ENCODE peak calls at places on chromosomes 11 and 22, in nine cellular contexts. J is tibial nerve; S is H7; G is activated naive CD4-positive, alpha-beta T cell; X is stomach; T is head of caudate nucleus; A is GF-D8; W is activated T-cell treated with anti-CD3 and anti-CD28 coated beads, Interleukin-2, amount 50 U/mL, for 72 hours; E is sciatic nerve. P is an unnamed sample.

GRCh38 chr22:45312856-45313255 is 3.1 kb downstream of the FAM118A start:
- DNase-seq in G (no peak), W (no peak), S (no peak), X (no peak), J (no peak), A (no peak), E (no peak), T (no peak), P (no peak)

GRCh38 chr22:50544746-50545253 is 899 bp upstream of the KLHDC7B start:
- DNase-seq in J (no peak), G (no peak), W (peak), E (no peak), T (no peak), X (peak), S (peak), A (no peak), P (no peak)

GRCh38 chr11:75513250-75513649 is 12.5 kb downstream of the GDPD5 start:
- DNase-seq in T (no peak), X (no peak), E (no peak), S (no peak), J (no peak), G (no peak), A (no peak), W (no peak), P (no peak)

GRCh38 chr11:8809605-8810272 is 101.2 kb upstream of the AKIP1 start:
- DNase-seq in G (no peak), E (no peak), S (no peak), A (no peak), J (no peak), W (no peak), X (no peak), T (no peak), P (no peak)

GRCh38 chr11:74255741-74256369 is 55.6 kb downstream of the P4HA3 start:
- DNase-seq in J (no peak), E (no peak), A (peak), G (no peak), S (peak), T (peak), X (peak), W (peak), P (no peak)

GRCh38 chr11:45238724-45239123 is 47.4 kb downstream of the SYT13 start:
- DNase-seq in S (no peak), E (no peak), W (no peak), G (no peak), X (no peak), J (no peak), T (no peak), A (no peak), P (no peak)

GRCh38 chr11:111356660-111357048 is 22.4 kb downstream of the POU2AF1 start:
- DNase-seq in G (no peak), E (no peak), X (no peak), W (no peak), A (no peak), T (no peak), S (no peak), J (no peak), P (no peak)

GRCh38 chr22:19850482-19851109 is 4.1 kb downstream of the GNB1L start:
- DNase-seq in S (peak), G (no peak), J (no peak), T (peak), E (no peak), W (no peak), A (no peak), X (no peak), P (no peak)

GRCh38 chr11:46733234-46733633 is 14.2 kb downstream of the F2 start:
- DNase-seq in T (no peak), W (no peak), G (no peak), S (no peak), X (no peak), J (no peak), E (no peak), A (no peak), P (no peak)

GRCh38 chr11:61766353-61766841 is 14.0 kb downstream of the MYRF start:
- DNase-seq in X (peak), T (no peak), W (no peak), J (no peak), A (no peak), E (no peak), G (no peak), S (no peak), P (no peak)

GRCh38 chr22:46062971-46063631 is 86.1 kb upstream of the WNT7B start:
- DNase-seq in X (peak), W (no peak), T (peak), S (no peak), E (peak), G (no peak), J (peak), A (no peak), P (no peak)

GRCh38 chr22:44666207-44666585 is 35.8 kb upstream of the PRR5 start:
- DNase-seq in T (no peak), S (no peak), J (no peak), W (no peak), E (no peak), A (no peak), X (no peak), G (no peak), P (no peak)

GRCh38 chr22:47474464-47474863 is 712.0 kb downstream of the TBC1D22A start:
- DNase-seq in S (no peak), T (no peak), W (no peak), G (no peak), E (no peak), X (no peak), A (no peak), J (no peak), P (no peak)

GRCh38 chr22:39664485-39665200 is 94.1 kb downstream of the CACNA1I start:
- DNase-seq in X (no peak), E (no peak), S (peak), J (no peak), G (no peak), W (peak), T (no peak), A (no peak), P (no peak)

GRCh38 chr11:129973068-129973467 is 29.6 kb downstream of the PRDM10 start:
- DNase-seq in A (peak), G (no peak), X (no peak), J (no peak), E (no peak), W (no peak), T (no peak), S (no peak), P (no peak)

GRCh38 chr11:102516179-102516578 is 14.4 kb downstream of the MMP7 start:
- DNase-seq in S (no peak), G (no peak), A (no peak), T (no peak), W (no peak), X (no peak), J (no peak), E (no peak), P (no peak)

GRCh38 chr11:80846979-80847378 is 1406.1 kb upstream of the TENM4 start:
- DNase-seq in S (no peak), E (no peak), X (no peak), W (no peak), A (no peak), J (no peak), G (no peak), T (no peak), P (no peak)

GRCh38 chr11:61007383-61007970 is 36.0 kb downstream of the CD6 start:
- DNase-seq in T (no peak), A (no peak), G (no peak), W (no peak), X (no peak), S (peak), J (no peak), E (no peak), P (no peak)

GRCh38 chr11:47672283-47672730 is 29.9 kb upstream of the MTCH2 start:
- DNase-seq in J (no peak), T (no peak), S (no peak), X (no peak), W (no peak), G (no peak), E (no peak), A (no peak), P (no peak)

GRCh38 chr22:22573047-22573889 is 14.2 kb upstream of the PRAME start:
- DNase-seq in A (no peak), E (no peak), T (no peak), S (no peak), J (no peak), W (no peak), G (no peak), X (no peak), P (no peak)

GRCh38 chr22:19548964-19549363 is 24.8 kb upstream of the CLDN5 start:
- DNase-seq in G (no peak), W (no peak), J (no peak), T (no peak), X (no peak), A (no peak), E (no peak), S (no peak), P (no peak)

GRCh38 chr22:45885171-45885840 is 91.7 kb downstream of the WNT7B start:
- DNase-seq in G (no peak), S (peak), J (no peak), T (no peak), X (no peak), W (no peak), A (no peak), E (peak), P (no peak)

GRCh38 chr22:43446037-43446803 is 34.4 kb downstream of the MPPED1 start:
- DNase-seq in S (no peak), G (no peak), T (no peak), X (no peak), W (no peak), E (peak), J (no peak), A (no peak), P (no peak)

GRCh38 chr11:134752526-134752925 is 340.5 kb upstream of the B3GAT1 start:
- DNase-seq in G (no peak), J (no peak), X (no peak), A (no peak), E (no peak), T (no peak), S (no peak), W (no peak), P (no peak)